ENCODE peak calls at places on chromosomes 2 and 18, in four cellular contexts. G is mesothelial cell of epicardium, W is natural killer cell, U is epithelial cell of esophagus. F is an unnamed sample.

GRCh38 chr2:240126731-240127130 is 9.4 kb downstream of the COPS9 start:
- DNase-seq in G (no peak), W (no peak), U (no peak), F (no peak)

GRCh38 chr2:156147594-156148330 is 184.8 kb downstream of the NR4A2 start:
- DNase-seq in G (no peak), U (peak; percentile 88), W (no peak), F (no peak)

GRCh38 chr2:20647764-20648164 is 3.1 kb downstream of the HS1BP3 start:
- DNase-seq in U (no peak), G (no peak), W (no peak), F (no peak)

GRCh38 chr2:163729874-163730273 is 5.9 kb downstream of the FIGN start:
- DNase-seq in U (no peak), G (no peak), W (no peak), F (no peak)

GRCh38 chr2:192288290-192288689 is 93.6 kb upstream of the TMEFF2 start:
- DNase-seq in U (no peak), W (no peak), G (no peak), F (no peak)

GRCh38 chr2:108825254-108825653 is 38.7 kb downstream of the CCDC138 start:
- DNase-seq in G (no peak), W (no peak), U (no peak), F (no peak)

GRCh38 chr2:20052872-20053281 is 1.4 kb upstream of the LAPTM4A start:
- DNase-seq in G (no peak), W (no peak), U (peak; percentile 89), F (no peak)

GRCh38 chr2:111659361-111660281 is 224.4 kb downstream of the ANAPC1 start:
- DNase-seq in W (no peak), U (peak; percentile 98), G (no peak), F (no peak)

GRCh38 chr2:7672027-7672684 is 754.9 kb downstream of the RNF144A start:
- DNase-seq in U (peak; percentile 54), W (peak; percentile 30), G (no peak), F (peak; percentile 5)

GRCh38 chr2:240873805-240874714 is 5.4 kb downstream of the AGXT start:
- DNase-seq in G (no peak), W (no peak), U (no peak), F (no peak)

GRCh38 chr18:59096098-59096779 is 43.4 kb upstream of the SEC11C start:
- DNase-seq in W (no peak), G (no peak), U (no peak), F (no peak)

GRCh38 chr2:241507430-241508239 is 749 bp downstream of the STK25 start:
- DNase-seq in W (peak; percentile 35), U (peak; percentile 44), G (peak; percentile 51), F (peak; percentile 29)

GRCh38 chr2:7377861-7378569 is 460.8 kb downstream of the RNF144A start:
- DNase-seq in U (peak; percentile 26), W (no peak), G (no peak), F (no peak)

GRCh38 chr18:10230072-10230471 is 224.4 kb upstream of the APCDD1 start:
- DNase-seq in W (no peak), G (no peak), U (peak; percentile 90), F (no peak)

GRCh38 chr2:26530141-26530540 is 52.2 kb upstream of the OTOF start:
- DNase-seq in W (no peak), G (no peak), U (no peak), F (no peak)

GRCh38 chr2:236688563-236689392 is 119.2 kb downstream of the ACKR3 start:
- DNase-seq in G (no peak), W (no peak), U (peak; percentile 44), F (no peak)

GRCh38 chr2:164794432-164795231 is 47.0 kb downstream of the COBLL1 start:
- DNase-seq in W (no peak), G (no peak), U (no peak), F (no peak)

GRCh38 chr2:119692954-119693353 is 14.0 kb downstream of the TMEM177 start:
- DNase-seq in W (no peak), U (no peak), G (no peak), F (no peak)

GRCh38 chr2:187084524-187084923 is 235.6 kb upstream of the ZSWIM2 start:
- DNase-seq in W (no peak), G (no peak), U (no peak), F (no peak)

GRCh38 chr2:203873921-203874631 is 6.5 kb downstream of the CTLA4 start:
- DNase-seq in W (no peak), U (peak; percentile 35), G (no peak), F (no peak)

GRCh38 chr18:6355789-6356589 is 58.7 kb downstream of the L3MBTL4 start:
- DNase-seq in W (no peak), U (peak; percentile 14), G (no peak), F (no peak)

GRCh38 chr2:216687646-216688045 is 7.7 kb downstream of the IGFBP5 start:
- DNase-seq in W (no peak), U (no peak), G (no peak), F (no peak)
- TF ChIP-seq CTCF in W (no peak), U (peak; percentile 11), G (peak; percentile 48), F (no peak)

GRCh38 chr2:105788670-105789290 is 44.1 kb downstream of the NCK2 start:
- DNase-seq in G (no peak), W (no peak), U (no peak), F (no peak)

GRCh38 chr2:105787376-105788318 is 42.9 kb downstream of the NCK2 start:
- DNase-seq in W (no peak), G (no peak), U (no peak), F (peak; percentile 65)

GRCh38 chr2:105785095-105785847 is 40.6 kb downstream of the NCK2 start:
- DNase-seq in U (peak; percentile 24), G (no peak), W (no peak), F (no peak)

GRCh38 chr2:105784577-105784976 is 39.9 kb downstream of the NCK2 start:
- DNase-seq in W (no peak), U (no peak), G (no peak), F (no peak)

GRCh38 chr2:105786231-105787230 is 41.8 kb downstream of the NCK2 start:
- DNase-seq in G (no peak), W (no peak), U (no peak), F (no peak)
- TF ChIP-seq CTCF in G (no peak), W (no peak), U (no peak), F (no peak)

GRCh38 chr2:230915297-230915696 is 9.7 kb downstream of the GPR55 start:
- DNase-seq in W (no peak), G (no peak), U (no peak), F (no peak)

GRCh38 chr2:230913406-230913805 is 11.6 kb downstream of the GPR55 start:
- DNase-seq in U (no peak), G (no peak), W (peak; percentile 3), F (no peak)

GRCh38 chr2:230912046-230912445 is 13.0 kb downstream of the GPR55 start:
- DNase-seq in G (no peak), W (peak; percentile 6), U (no peak), F (no peak)

GRCh38 chr2:230914886-230915285 is 10.2 kb downstream of the GPR55 start:
- DNase-seq in U (no peak), W (no peak), G (no peak), F (no peak)

GRCh38 chr2:230913812-230914211 is 11.2 kb downstream of the GPR55 start:
- DNase-seq in G (no peak), U (no peak), W (no peak), F (no peak)
- TF ChIP-seq CTCF in G (no peak), U (no peak), W (no peak), F (no peak)

GRCh38 chr2:159252905-159253304 is 33.6 kb downstream of the WDSUB1 start:
- DNase-seq in G (no peak), W (no peak), U (no peak), F (no peak)

GRCh38 chr2:159251296-159252173 is 35.0 kb downstream of the WDSUB1 start:
- DNase-seq in W (no peak), U (no peak), G (no peak), F (no peak)

GRCh38 chr2:159246325-159246988 is 40.0 kb downstream of the WDSUB1 start:
- DNase-seq in W (no peak), U (no peak), G (no peak), F (no peak)

DNA sequence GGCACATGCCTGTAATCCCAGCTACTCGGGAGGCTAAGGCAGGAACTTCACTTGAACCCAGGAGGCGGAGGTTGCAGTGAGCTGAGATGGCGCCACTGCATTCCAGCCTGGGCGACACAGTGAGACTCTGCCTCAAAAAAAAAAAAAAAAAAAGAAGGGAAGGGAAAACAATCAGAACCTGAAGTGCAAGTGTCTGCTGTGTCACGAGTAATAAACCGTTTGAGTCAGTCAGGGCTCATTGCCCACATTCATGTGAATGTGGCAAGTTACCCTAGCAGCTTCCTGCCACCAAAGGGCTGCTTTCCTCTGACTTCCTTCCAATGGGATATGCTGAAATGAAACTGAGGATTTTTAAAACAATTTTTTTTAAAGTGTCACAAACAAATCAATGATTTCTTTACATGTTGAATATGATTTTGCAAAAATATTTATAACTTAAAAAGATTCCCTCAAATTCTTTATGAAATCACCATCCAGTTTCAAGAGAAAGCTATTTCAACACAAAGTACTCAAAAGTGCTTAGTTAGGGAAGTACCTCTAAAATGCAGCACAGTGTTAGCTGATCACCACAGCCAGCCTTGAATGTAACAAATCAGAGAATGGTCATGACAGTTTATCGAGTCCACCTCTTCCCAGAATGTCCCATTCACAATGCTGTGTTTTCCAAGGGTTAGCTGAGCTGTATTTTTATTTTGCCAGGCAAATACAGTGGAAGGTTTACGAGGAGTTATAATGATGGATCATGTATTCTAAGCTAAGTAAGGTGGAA is 36.4 kb downstream of the WDSUB1 start:
- DNase-seq in U (peak; percentile 94), W (no peak), G (no peak), F (no peak)
- TF ChIP-seq CTCF in U (no peak), W (no peak), G (no peak), F (no peak)

DNA sequence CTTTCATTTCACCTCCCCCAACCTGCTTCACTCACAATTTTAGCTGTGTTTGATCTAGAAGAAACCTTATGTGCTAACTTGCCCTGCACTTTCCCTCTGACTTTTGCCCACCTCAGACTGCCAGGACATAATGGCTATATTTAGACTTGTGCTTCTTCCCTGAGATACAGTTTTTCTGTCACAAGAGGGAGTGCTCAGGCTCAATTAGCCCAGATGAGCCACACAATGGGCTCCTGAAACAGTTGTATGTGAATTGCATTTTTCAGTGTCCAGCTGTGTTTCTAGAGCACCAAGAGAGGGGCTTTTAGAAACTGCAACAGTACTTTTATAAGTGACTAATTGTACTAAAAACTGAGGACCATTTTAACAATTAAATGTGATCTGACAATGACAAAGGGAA is 109.6 kb downstream of the FSHR start:
- DNase-seq in W (no peak), U (no peak), G (no peak), F (no peak)
- TF ChIP-seq CTCF in W (no peak), U (no peak), G (no peak), F (no peak)

F was measured in CD4-positive, alpha-beta T cell.